ENCODE peak calls at places on chromosomes 3 and 15, in seven cellular contexts. C, J, K, A, W, I and O are unnamed samples.

GRCh38 chr15:101296418-101297405 is 1.7 kb upstream of the SNRPA1 start:
- DNase-seq in I (no peak), W (no peak), J (no peak), A (no peak), C (peak; percentile 65), K (no peak), O (peak; percentile 61)

GRCh38 chr15:90664650-90665287 is 52.4 kb upstream of the BLM start:
- DNase-seq in I (no peak), J (peak; percentile 90), C (peak; percentile 74), K (no peak), W (no peak), A (no peak), O (peak; percentile 87)

GRCh38 chr3:189260556-189261493 is 89.1 kb downstream of the TPRG1 start:
- DNase-seq in W (no peak), C (no peak), K (no peak), I (no peak), A (peak; percentile 73), J (no peak), O (no peak)

GRCh38 chr3:37964716-37965115 is 25.9 kb upstream of the VILL start:
- DNase-seq in I (no peak), A (no peak), W (no peak), C (no peak), K (no peak), J (peak; percentile 81), O (no peak)

GRCh38 chr3:197541756-197542539 is 13.8 kb downstream of the BDH1 start:
- DNase-seq in K (no peak), J (no peak), I (no peak), A (no peak), W (no peak), C (no peak), O (peak; percentile 73)

GRCh38 chr3:76083992-76084391 is 298.6 kb upstream of the ZNF717 start:
- DNase-seq in W (no peak), C (no peak), J (no peak), K (no peak), I (no peak), A (no peak), O (no peak)

GRCh38 chr3:4997946-4998345 is 18.7 kb downstream of the BHLHE40 start:
- DNase-seq in W (no peak), K (no peak), J (no peak), C (peak; percentile 4), I (no peak), A (peak; percentile 4), O (no peak)

GRCh38 chr3:140456974-140457373 is 220.9 kb upstream of the TRIM42 start:
- DNase-seq in K (no peak), W (no peak), C (no peak), J (no peak), A (no peak), I (no peak), O (no peak)

GRCh38 chr15:34737379-34737928 is 17.3 kb downstream of the GJD2 start:
- DNase-seq in J (no peak), K (no peak), A (no peak), W (no peak), C (no peak), I (no peak), O (peak; percentile 22)

GRCh38 chr15:49964071-49964470 is 155.0 kb downstream of the ATP8B4 start:
- DNase-seq in J (no peak), I (no peak), K (no peak), C (no peak), A (no peak), W (no peak), O (no peak)

GRCh38 chr15:56839099-56839498 is 79.3 kb upstream of the TCF12 start:
- DNase-seq in J (no peak), K (no peak), W (no peak), C (no peak), I (no peak), A (no peak), O (no peak)

GRCh38 chr15:57610130-57610529 is 18.4 kb downstream of the MYZAP start:
- DNase-seq in W (no peak), I (no peak), K (no peak), J (no peak), C (peak; percentile 81), A (peak; percentile 59), O (peak; percentile 79)

GRCh38 chr3:191353022-191353777 is 22.9 kb upstream of the UTS2B start:
- DNase-seq in K (no peak), C (no peak), I (no peak), W (no peak), J (no peak), A (no peak), O (no peak)

GRCh38 chr15:44148580-44148979 is 46.5 kb downstream of the FRMD5 start:
- DNase-seq in A (no peak), I (no peak), C (no peak), J (no peak), W (no peak), K (no peak), O (no peak)

GRCh38 chr15:86735244-86736040 is 655.8 kb downstream of the AGBL1 start:
- DNase-seq in W (no peak), K (no peak), C (peak; percentile 64), J (no peak), I (no peak), A (no peak), O (no peak)

GRCh38 chr3:122745365-122746021 is 48.1 kb downstream of the HSPBAP1 start:
- DNase-seq in C (no peak), A (no peak), J (no peak), K (no peak), I (no peak), W (no peak), O (peak; percentile 65)

GRCh38 chr15:50968353-50968752 is 59.9 kb downstream of the AP4E1 start:
- DNase-seq in A (no peak), J (no peak), C (no peak), W (no peak), I (no peak), K (no peak), O (no peak)

GRCh38 chr15:25251700-25252390 is 187.0 kb downstream of the UBE3A start:
- DNase-seq in K (peak; percentile 81), A (no peak), J (no peak), I (no peak), C (peak; percentile 65), W (no peak), O (peak; percentile 52)

GRCh38 chr15:73019733-73020132 is 32.5 kb upstream of the NEO1 start:
- DNase-seq in I (no peak), K (no peak), A (no peak), J (no peak), C (no peak), W (no peak), O (no peak)

GRCh38 chr3:25826510-25826909 is 36.6 kb downstream of the OXSM start:
- DNase-seq in W (no peak), K (no peak), J (no peak), A (no peak), C (no peak), I (no peak), O (no peak)

GRCh38 chr3:72082121-72082715 is 297.3 kb upstream of the PROK2 start:
- DNase-seq in W (no peak), C (no peak), I (no peak), A (no peak), J (peak; percentile 22), K (no peak), O (no peak)

GRCh38 chr3:193620650-193621049 is 27.6 kb downstream of the OPA1 start:
- DNase-seq in J (no peak), K (no peak), C (no peak), W (no peak), I (no peak), A (no peak), O (no peak)

GRCh38 chr15:91710072-91710471 is 143.4 kb upstream of the SLCO3A1 start:
- DNase-seq in A (no peak), K (no peak), W (no peak), I (no peak), J (no peak), C (no peak), O (no peak)